ENCODE peak calls at places on chromosomes 5 and 9, in five cellular contexts. T is HepG2, O is GM12878, P is HCT116, W is K562. E is an unnamed sample.

GRCh38 chr5:25301836-25302235 is 657.1 kb upstream of the CDH10 start:
- DNase-seq in T (no peak), O (no peak), P (no peak), W (no peak), E (no peak)

GRCh38 chr5:10536511-10536910 is 27.4 kb upstream of the ANKRD33B start:
- DNase-seq in T (no peak), O (no peak), P (no peak), W (peak), E (no peak)

GRCh38 chr5:57097526-57097925 is 76.3 kb upstream of the GPBP1 start:
- DNase-seq in T (no peak), O (no peak), P (no peak), W (no peak), E (no peak)

GRCh38 chr9:75482566-75482965 is 394.3 kb downstream of the OSTF1 start:
- DNase-seq in T (no peak), O (no peak), P (no peak), W (no peak), E (peak)

GRCh38 chr5:370959-371810 is 49.7 kb downstream of the AHRR start:
- DNase-seq in T (no peak), O (no peak), P (no peak), W (no peak), E (no peak)

GRCh38 chr5:112467467-112467866 is 48.4 kb upstream of the EPB41L4A start:
- DNase-seq in T (no peak), O (no peak), P (no peak), W (no peak), E (no peak)

GRCh38 chr5:10788358-10788757 is 27.3 kb upstream of the DAP start:
- DNase-seq in T (no peak), O (no peak), P (no peak), W (no peak), E (no peak)

GRCh38 chr5:170861295-170861854 is 443 bp upstream of the RANBP17 start:
- DNase-seq in T (no peak), O (no peak), P (no peak), W (no peak), E (no peak)

GRCh38 chr5:8538813-8539212 is 669.9 kb downstream of the MTRR start:
- DNase-seq in T (no peak), O (no peak), P (no peak), W (no peak), E (no peak)

GRCh38 chr5:57956606-57957005 is 474.0 kb upstream of the ACTBL2 start:
- DNase-seq in T (no peak), O (no peak), P (no peak), W (no peak), E (no peak)

GRCh38 chr5:111670826-111671492 is 86.0 kb downstream of the NREP start:
- DNase-seq in T (no peak), O (no peak), P (no peak), W (no peak), E (peak)

GRCh38 chr5:180155331-180155881 is 53.6 kb downstream of the RASGEF1C start:
- DNase-seq in T (no peak), O (no peak), P (no peak), W (no peak), E (no peak)

GRCh38 chr9:129709471-129710460 is 43.1 kb downstream of the PTGES start:
- DNase-seq in T (no peak), O (no peak), P (no peak), W (no peak), E (no peak)

GRCh38 chr9:3968891-3969290 is 331.0 kb downstream of the GLIS3 start:
- DNase-seq in T (peak), O (no peak), P (peak), W (no peak), E (no peak)

GRCh38 chr9:27425827-27426716 is 98.0 kb upstream of the IFNK start:
- DNase-seq in T (no peak), O (no peak), P (no peak), W (no peak), E (no peak)

GRCh38 chr5:14908195-14908594 is 36.6 kb upstream of the ANKH start:
- DNase-seq in T (no peak), O (no peak), P (no peak), W (no peak), E (no peak)

GRCh38 chr9:129495422-129496186 is 125.3 kb downstream of the C9orf50 start:
- DNase-seq in T (peak), O (no peak), P (peak), W (peak), E (peak)

GRCh38 chr5:137206030-137206715 is 293.0 kb downstream of the SPOCK1 start:
- DNase-seq in T (no peak), O (no peak), P (no peak), W (no peak), E (no peak)

GRCh38 chr9:78010419-78010818 is 21.2 kb downstream of the GNAQ start:
- DNase-seq in T (no peak), O (no peak), P (no peak), W (no peak), E (no peak)

GRCh38 chr9:136511670-136512592 is 29.1 kb upstream of the SEC16A start:
- DNase-seq in T (peak), O (no peak), P (no peak), W (peak), E (no peak)

GRCh38 chr5:73204733-73205132 is 31.7 kb downstream of the TMEM174 start:
- DNase-seq in T (no peak), O (no peak), P (no peak), W (no peak), E (no peak)

GRCh38 chr5:73199671-73200070 is 26.7 kb downstream of the TMEM174 start:
- DNase-seq in T (no peak), O (no peak), P (no peak), W (no peak), E (no peak)

GRCh38 chr5:73204302-73204701 is 31.3 kb downstream of the TMEM174 start:
- DNase-seq in T (no peak), O (no peak), P (no peak), W (no peak), E (no peak)

GRCh38 chr5:73198833-73199592 is 26.0 kb downstream of the TMEM174 start:
- DNase-seq in T (no peak), O (no peak), P (no peak), W (no peak), E (no peak)

GRCh38 chr5:73201547-73202513 is 28.8 kb downstream of the TMEM174 start:
- DNase-seq in T (peak), O (no peak), P (peak), W (peak), E (peak)
- TF ChIP-seq EZH2 in T (no peak), O (no peak), P (no peak), W (no peak), E (no peak)

GRCh38 chr9:79382468-79382867 is 189.3 kb upstream of the TLE4 start:
- DNase-seq in T (no peak), O (no peak), P (no peak), W (no peak), E (no peak)

GRCh38 chr9:79383096-79383495 is 188.7 kb upstream of the TLE4 start:
- DNase-seq in T (no peak), O (no peak), P (no peak), W (no peak), E (no peak)

GRCh38 chr9:79384091-79384490 is 187.7 kb upstream of the TLE4 start:
- DNase-seq in T (no peak), O (no peak), P (no peak), W (no peak), E (no peak)

GRCh38 chr9:79382044-79382443 is 189.7 kb upstream of the TLE4 start:
- DNase-seq in T (no peak), O (no peak), P (no peak), W (no peak), E (no peak)

DNA sequence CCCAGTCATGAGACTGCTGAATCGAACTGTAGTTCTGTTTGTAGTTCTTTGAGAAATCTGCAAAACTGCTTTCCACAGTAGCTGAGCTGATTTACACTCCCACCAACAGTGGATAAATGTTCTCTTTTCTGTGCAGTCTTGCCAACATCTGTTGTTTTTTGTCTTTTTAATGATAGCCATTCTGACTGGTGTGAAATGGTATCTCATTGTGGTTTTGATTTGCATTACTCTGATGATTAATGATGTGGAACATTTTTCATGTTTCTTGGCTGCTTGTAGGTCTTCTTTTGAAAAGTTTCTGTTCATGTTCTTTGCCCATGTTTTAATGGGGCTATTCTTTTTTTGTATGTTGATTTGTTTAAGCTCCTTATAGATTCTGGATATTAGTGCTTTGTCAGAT is 187.3 kb upstream of the TLE4 start:
- DNase-seq in T (no peak), O (no peak), P (no peak), W (no peak), E (no peak)
- H3K27ac ChIP-seq in T (no peak), O (no peak), P (no peak), W (no peak), E (no peak)

GRCh38 chr5:179154346-179154990 is 94.3 kb downstream of the ZNF354C start:
- DNase-seq in T (no peak), O (no peak), P (no peak), W (no peak), E (no peak)

GRCh38 chr5:179153921-179154345 is 93.8 kb downstream of the ZNF354C start:
- DNase-seq in T (no peak), O (no peak), P (no peak), W (no peak), E (no peak)

GRCh38 chr5:179152144-179152895 is 92.1 kb downstream of the ZNF354C start:
- DNase-seq in T (no peak), O (no peak), P (no peak), W (no peak), E (no peak)

GRCh38 chr5:179152941-179153340 is 92.8 kb downstream of the ZNF354C start:
- DNase-seq in T (no peak), O (no peak), P (no peak), W (no peak), E (no peak)

GRCh38 chr5:179153341-179153901 is 93.2 kb downstream of the ZNF354C start:
- DNase-seq in T (no peak), O (no peak), P (no peak), W (no peak), E (no peak)
- TF ChIP-seq REST in T (no peak), O (no peak), P (no peak), W (no peak), E (no peak)

GRCh38 chr5:149114403-149115312 is 26.6 kb upstream of the ABLIM3 start:
- DNase-seq in T (peak), O (no peak), P (peak), W (peak), E (peak)
- TF ChIP-seq EZH2 in T (no peak), O (no peak), P (no peak), W (no peak), E (no peak)

GRCh38 chr9:33320230-33320567 is 29.9 kb downstream of the NFX1 start:
- DNase-seq in T (no peak), O (no peak), P (no peak), W (no peak), E (no peak)

GRCh38 chr9:33320568-33321261 is 30.4 kb downstream of the NFX1 start:
- DNase-seq in T (no peak), O (no peak), P (no peak), W (no peak), E (no peak)

GRCh38 chr9:33315371-33315770 is 25.1 kb downstream of the NFX1 start:
- DNase-seq in T (no peak), O (no peak), P (no peak), W (no peak), E (no peak)

GRCh38 chr9:33318225-33318624 is 27.9 kb downstream of the NFX1 start:
- DNase-seq in T (no peak), O (no peak), P (no peak), W (no peak), E (no peak)

DNA sequence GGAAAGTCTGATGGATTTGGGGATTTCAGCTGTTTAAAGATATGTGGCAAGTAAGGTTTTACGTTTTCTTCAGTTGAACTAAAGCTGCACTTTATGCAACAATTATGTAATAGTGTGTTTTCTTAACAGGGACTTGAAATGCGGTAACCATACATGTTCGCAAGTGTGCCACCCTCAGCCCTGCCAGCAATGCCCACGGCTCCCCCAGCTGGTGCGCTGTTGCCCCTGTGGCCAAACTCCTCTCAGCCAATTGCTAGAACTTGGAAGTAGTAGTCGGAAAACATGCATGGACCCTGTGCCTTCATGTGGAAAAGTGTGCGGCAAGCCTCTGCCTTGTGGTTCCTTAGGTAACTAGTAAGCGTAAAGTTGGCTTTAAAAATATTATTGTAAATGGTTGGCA is 28.5 kb downstream of the NFX1 start:
- DNase-seq in T (no peak), O (no peak), P (no peak), W (no peak), E (no peak)
- H3K27ac ChIP-seq in T (no peak), O (no peak), P (no peak), W (no peak), E (no peak)

DNA sequence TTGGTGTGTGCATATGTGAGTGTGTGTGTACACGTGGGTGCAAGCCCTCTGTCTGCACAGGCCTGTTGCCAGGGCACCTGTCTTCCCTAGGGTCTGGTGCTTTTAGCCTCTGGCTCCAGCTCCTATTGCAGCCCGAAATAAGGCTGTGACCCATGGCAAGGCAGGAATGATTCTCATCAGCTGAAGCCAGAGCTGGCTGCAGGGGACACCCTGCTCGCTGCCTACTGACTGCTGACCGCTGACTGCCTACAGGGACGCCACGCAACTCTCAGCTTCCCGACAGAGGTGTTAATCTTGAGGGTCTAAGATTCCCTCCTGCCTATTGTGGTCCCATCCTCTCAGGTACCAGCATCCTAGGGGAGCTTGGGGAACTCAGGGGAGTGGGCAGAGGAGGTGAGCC is at the start of gene MYOZ3:
- DNase-seq in T (no peak), O (no peak), P (no peak), W (no peak), E (no peak)
- TF ChIP-seq REST in T (no peak), O (no peak), P (no peak), W (no peak), E (no peak)

GRCh38 chr9:106862946-106863740 is at the start of gene ZNF462:
- DNase-seq in T (no peak), O (no peak), P (no peak), W (no peak), E (peak)

GRCh38 chr9:106859957-106860715 is 2.8 kb upstream of the ZNF462 start:
- DNase-seq in T (no peak), O (no peak), P (peak), W (no peak), E (peak)

GRCh38 chr9:106862115-106862945 is 636 bp upstream of the ZNF462 start:
- DNase-seq in T (no peak), O (no peak), P (no peak), W (no peak), E (peak)

GRCh38 chr9:106861585-106862114 is 1.3 kb upstream of the ZNF462 start:
- DNase-seq in T (no peak), O (no peak), P (no peak), W (no peak), E (no peak)

DNA sequence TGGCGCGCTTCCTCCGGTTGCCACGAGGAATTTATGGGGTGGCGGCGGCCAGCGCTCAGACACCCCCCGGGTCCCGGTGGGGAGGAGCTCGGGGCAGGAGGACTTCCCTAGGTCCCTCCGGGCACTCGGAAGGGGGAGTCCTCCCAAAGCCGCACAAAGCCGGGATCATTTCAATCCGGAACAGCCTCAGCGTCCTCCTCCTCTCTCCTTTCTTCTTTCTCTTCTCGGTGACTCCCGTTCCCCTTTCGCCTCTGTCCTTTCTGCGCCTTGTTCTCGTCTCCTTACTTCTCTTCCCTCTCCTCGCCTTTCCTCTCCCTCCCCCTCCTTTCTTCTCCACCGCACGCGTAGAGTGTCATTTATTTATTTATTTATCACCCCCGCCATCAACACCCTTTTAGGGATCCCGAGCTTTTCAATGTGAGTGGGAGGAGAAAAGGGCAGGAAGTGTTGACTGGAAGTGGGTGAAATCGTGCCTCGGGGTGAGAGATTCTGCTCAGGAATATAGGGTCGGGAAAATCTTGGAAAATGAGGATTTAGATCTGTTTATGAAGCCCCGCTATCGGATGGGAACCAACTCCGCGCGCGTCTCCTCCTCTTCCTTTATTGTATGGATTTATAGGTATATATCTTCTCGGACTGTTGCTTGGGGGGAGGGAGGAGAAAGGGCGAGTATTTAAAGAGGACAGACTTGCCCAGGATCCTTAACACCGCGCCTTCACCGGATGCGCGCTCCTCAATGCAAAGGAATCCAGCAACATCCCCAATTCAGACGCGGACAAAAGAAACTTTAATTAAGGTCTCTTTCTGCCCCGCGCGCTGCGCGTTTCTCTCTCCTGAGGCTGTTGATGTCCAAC is 2.0 kb upstream of the ZNF462 start:
- DNase-seq in T (no peak), O (no peak), P (no peak), W (no peak), E (peak)
- TF ChIP-seq EZH2 in T (no peak), O (no peak), P (no peak), W (no peak), E (no peak)

DNA sequence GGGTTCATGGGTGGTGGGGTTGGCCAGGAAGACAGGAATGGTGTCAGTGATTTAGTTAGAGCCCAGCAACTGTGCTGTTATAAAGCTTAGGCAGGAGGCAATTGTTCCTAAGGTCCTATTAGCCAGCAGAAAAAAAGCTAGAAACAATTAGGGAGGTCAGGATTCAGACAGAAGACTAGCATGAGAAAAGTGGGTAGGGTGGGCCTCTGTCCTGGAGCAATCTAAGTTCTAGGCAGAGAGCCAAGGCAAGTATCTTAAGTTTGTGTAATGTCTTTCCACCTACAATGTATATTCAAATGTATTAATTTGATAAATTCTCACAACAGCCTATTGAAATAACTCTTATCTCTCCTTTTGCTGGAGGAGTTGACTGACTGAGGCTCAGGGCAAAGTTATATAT is 6.1 kb upstream of the ZFAND5 start:
- DNase-seq in T (no peak), O (no peak), P (no peak), W (no peak), E (no peak)
- H3K27ac ChIP-seq in T (no peak), O (no peak), P (no peak), W (no peak), E (no peak)

GRCh38 chr5:83374547-83374946 is 97.0 kb upstream of the VCAN start:
- DNase-seq in T (no peak), O (no peak), P (no peak), W (no peak), E (no peak)

GRCh38 chr5:83376461-83376860 is 95.1 kb upstream of the VCAN start:
- DNase-seq in T (no peak), O (no peak), P (no peak), W (no peak), E (no peak)

GRCh38 chr5:83378624-83379259 is 92.8 kb upstream of the VCAN start:
- DNase-seq in T (no peak), O (no peak), P (no peak), W (no peak), E (peak)

GRCh38 chr5:83375049-83375710 is 96.4 kb upstream of the VCAN start:
- DNase-seq in T (no peak), O (no peak), P (no peak), W (no peak), E (no peak)

DNA sequence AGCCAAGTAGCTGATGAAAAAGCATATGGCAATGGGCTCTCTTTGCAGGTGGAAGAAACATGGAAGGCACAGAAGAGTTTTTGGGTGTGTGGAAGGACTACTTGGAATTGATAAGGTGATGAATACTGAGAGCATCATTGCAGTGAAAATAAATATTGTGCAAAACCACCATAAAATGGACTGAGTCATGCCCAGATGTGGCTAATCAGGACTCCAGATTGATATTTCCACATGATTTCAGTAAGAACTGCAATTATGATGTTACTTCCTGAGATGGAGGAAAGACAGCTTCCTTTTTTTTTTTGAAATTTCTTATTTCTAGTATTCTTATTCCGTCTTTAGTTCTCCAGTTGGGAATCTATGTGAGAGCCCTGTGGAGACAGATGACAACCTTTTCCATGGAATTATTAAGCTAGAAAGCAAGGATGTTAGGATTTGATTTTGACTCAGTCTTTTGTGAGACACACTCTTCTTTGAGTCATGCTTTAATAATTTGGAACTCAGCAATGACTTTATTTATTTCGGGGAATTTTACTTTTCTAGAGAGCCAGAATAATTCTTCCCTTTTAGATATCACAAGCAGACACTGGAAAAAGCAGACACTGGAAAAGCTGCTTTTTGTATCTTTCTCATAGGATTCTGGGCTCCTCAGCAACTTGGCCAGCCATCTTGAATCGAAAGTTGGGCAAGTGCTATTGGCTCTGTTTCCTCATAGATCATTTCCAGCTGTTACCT is 94.2 kb upstream of the VCAN start:
- DNase-seq in T (no peak), O (no peak), P (no peak), W (no peak), E (no peak)
- TF ChIP-seq REST in T (no peak), O (no peak), P (no peak), W (no peak), E (no peak)